ENCODE peak calls at places on chromosome 9, in eight cellular contexts. One of them, this sample, is unnamed.

GRCh38 chr9:81635526-81636279 is 53.6 kb downstream of the TLE1 start:
- DNase-seq in thoracic aorta: no peak
- DNase-seq in CD4-positive, alpha-beta T cell: no peak
- DNase-seq in fibroblast of lung: peak
- DNase-seq in A549: no peak
- DNase-seq in tibial artery: no peak
- DNase-seq in endodermal cell: no peak
- DNase-seq in psoas muscle: no peak
- DNase-seq in this sample: no peak

GRCh38 chr9:13816837-13817236 is 497.1 kb downstream of the NFIB start:
- DNase-seq in thoracic aorta: no peak
- DNase-seq in tibial artery: no peak
- DNase-seq in psoas muscle: peak
- DNase-seq in endodermal cell: no peak
- DNase-seq in fibroblast of lung: no peak
- DNase-seq in CD4-positive, alpha-beta T cell: no peak
- DNase-seq in A549: no peak
- DNase-seq in this sample: no peak

GRCh38 chr9:93231121-93231694 is 47.3 kb downstream of the WNK2 start:
- DNase-seq in thoracic aorta: no peak
- DNase-seq in fibroblast of lung: no peak
- DNase-seq in A549: no peak
- DNase-seq in endodermal cell: no peak
- DNase-seq in tibial artery: no peak
- DNase-seq in CD4-positive, alpha-beta T cell: no peak
- DNase-seq in psoas muscle: peak
- DNase-seq in this sample: peak

GRCh38 chr9:4796988-4797956 is 4.5 kb downstream of the RCL1 start:
- DNase-seq in A549: peak
- DNase-seq in endodermal cell: peak
- DNase-seq in CD4-positive, alpha-beta T cell: no peak
- DNase-seq in fibroblast of lung: peak
- DNase-seq in psoas muscle: no peak
- DNase-seq in tibial artery: no peak
- DNase-seq in thoracic aorta: no peak
- DNase-seq in this sample: no peak

GRCh38 chr9:115411516-115411915 is 293.6 kb upstream of the TNC start:
- DNase-seq in thoracic aorta: no peak
- DNase-seq in A549: no peak
- DNase-seq in endodermal cell: no peak
- DNase-seq in psoas muscle: no peak
- DNase-seq in CD4-positive, alpha-beta T cell: no peak
- DNase-seq in fibroblast of lung: peak
- DNase-seq in tibial artery: no peak
- DNase-seq in this sample: no peak

GRCh38 chr9:83920469-83920941 is 727 bp downstream of the KIF27 start:
- DNase-seq in A549: no peak
- DNase-seq in tibial artery: no peak
- DNase-seq in psoas muscle: no peak
- DNase-seq in thoracic aorta: no peak
- DNase-seq in endodermal cell: no peak
- DNase-seq in CD4-positive, alpha-beta T cell: no peak
- DNase-seq in fibroblast of lung: peak
- DNase-seq in this sample: no peak

GRCh38 chr9:126317513-126317912 is 9.1 kb upstream of the MVB12B start:
- DNase-seq in CD4-positive, alpha-beta T cell: peak
- DNase-seq in endodermal cell: no peak
- DNase-seq in psoas muscle: peak
- DNase-seq in tibial artery: no peak
- DNase-seq in A549: no peak
- DNase-seq in thoracic aorta: no peak
- DNase-seq in fibroblast of lung: no peak
- DNase-seq in this sample: no peak

GRCh38 chr9:115422932-115423440 is 305.0 kb upstream of the TNC start:
- DNase-seq in endodermal cell: no peak
- DNase-seq in A549: no peak
- DNase-seq in CD4-positive, alpha-beta T cell: no peak
- DNase-seq in fibroblast of lung: no peak
- DNase-seq in psoas muscle: no peak
- DNase-seq in thoracic aorta: peak
- DNase-seq in tibial artery: peak
- DNase-seq in this sample: no peak

GRCh38 chr9:37464426-37465248 is 613 bp downstream of the ZBTB5 start:
- DNase-seq in fibroblast of lung: peak
- DNase-seq in thoracic aorta: peak
- DNase-seq in endodermal cell: no peak
- DNase-seq in psoas muscle: peak
- DNase-seq in tibial artery: peak
- DNase-seq in CD4-positive, alpha-beta T cell: no peak
- DNase-seq in A549: no peak
- DNase-seq in this sample: peak

GRCh38 chr9:93117924-93118862 is 15.9 kb downstream of the NINJ1 start:
- DNase-seq in CD4-positive, alpha-beta T cell: no peak
- DNase-seq in thoracic aorta: no peak
- DNase-seq in psoas muscle: peak
- DNase-seq in endodermal cell: peak
- DNase-seq in fibroblast of lung: no peak
- DNase-seq in A549: no peak
- DNase-seq in tibial artery: peak
- DNase-seq in this sample: peak

GRCh38 chr9:90905079-90905478 is 103.5 kb downstream of the SYK start:
- DNase-seq in psoas muscle: no peak
- DNase-seq in tibial artery: no peak
- DNase-seq in A549: no peak
- DNase-seq in CD4-positive, alpha-beta T cell: no peak
- DNase-seq in thoracic aorta: no peak
- DNase-seq in fibroblast of lung: no peak
- DNase-seq in endodermal cell: peak
- DNase-seq in this sample: no peak

GRCh38 chr9:13586726-13587392 is 307.4 kb upstream of the MPDZ start:
- DNase-seq in fibroblast of lung: no peak
- DNase-seq in tibial artery: no peak
- DNase-seq in thoracic aorta: no peak
- DNase-seq in CD4-positive, alpha-beta T cell: no peak
- DNase-seq in endodermal cell: no peak
- DNase-seq in A549: no peak
- DNase-seq in psoas muscle: no peak
- DNase-seq in this sample: no peak

GRCh38 chr9:33297455-33297854 is 7.1 kb downstream of the NFX1 start:
- DNase-seq in endodermal cell: no peak
- DNase-seq in CD4-positive, alpha-beta T cell: no peak
- DNase-seq in fibroblast of lung: no peak
- DNase-seq in thoracic aorta: no peak
- DNase-seq in tibial artery: peak
- DNase-seq in psoas muscle: no peak
- DNase-seq in A549: no peak
- DNase-seq in this sample: peak

GRCh38 chr9:6805532-6805931 is 47.8 kb downstream of the KDM4C start:
- DNase-seq in tibial artery: no peak
- DNase-seq in CD4-positive, alpha-beta T cell: no peak
- DNase-seq in fibroblast of lung: peak
- DNase-seq in thoracic aorta: no peak
- DNase-seq in A549: peak
- DNase-seq in endodermal cell: no peak
- DNase-seq in psoas muscle: peak
- DNase-seq in this sample: no peak

GRCh38 chr9:114852050-114852594 is 46.3 kb upstream of the TNFSF15 start:
- DNase-seq in psoas muscle: no peak
- DNase-seq in endodermal cell: no peak
- DNase-seq in CD4-positive, alpha-beta T cell: no peak
- DNase-seq in thoracic aorta: no peak
- DNase-seq in fibroblast of lung: peak
- DNase-seq in A549: no peak
- DNase-seq in tibial artery: no peak
- DNase-seq in this sample: no peak

GRCh38 chr9:84141762-84142370 is 161.3 kb downstream of the RMI1 start:
- DNase-seq in A549: no peak
- DNase-seq in fibroblast of lung: no peak
- DNase-seq in psoas muscle: no peak
- DNase-seq in CD4-positive, alpha-beta T cell: no peak
- DNase-seq in tibial artery: no peak
- DNase-seq in endodermal cell: no peak
- DNase-seq in thoracic aorta: no peak
- DNase-seq in this sample: no peak

GRCh38 chr9:12958279-12958678 is 183.5 kb downstream of the LURAP1L start:
- DNase-seq in psoas muscle: no peak
- DNase-seq in fibroblast of lung: no peak
- DNase-seq in tibial artery: no peak
- DNase-seq in endodermal cell: no peak
- DNase-seq in A549: no peak
- DNase-seq in thoracic aorta: no peak
- DNase-seq in CD4-positive, alpha-beta T cell: no peak
- DNase-seq in this sample: no peak

DNA sequence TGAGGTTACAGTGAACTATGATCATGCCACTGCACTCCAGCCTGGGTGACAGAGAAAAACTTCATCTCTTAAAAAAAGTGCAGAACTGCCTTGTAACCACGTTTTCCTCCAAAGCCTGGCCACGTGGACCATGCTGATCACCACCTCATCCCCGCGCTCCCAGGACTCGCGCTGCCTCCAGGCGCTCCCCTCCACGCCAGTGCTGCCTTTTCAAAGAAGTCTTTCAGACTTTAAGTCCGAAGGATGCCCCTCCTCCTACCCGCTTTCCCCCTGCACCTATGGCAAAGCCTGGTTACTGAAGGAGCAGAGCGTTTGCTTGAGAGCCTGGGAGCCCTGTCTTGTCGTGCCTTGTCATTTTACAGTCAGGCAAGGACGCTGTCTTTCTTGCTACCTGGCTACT is 43.8 kb downstream of the HABP4 start:
- DNase-seq in CD4-positive, alpha-beta T cell: no peak
- DNase-seq in psoas muscle: no peak
- DNase-seq in thoracic aorta: no peak
- DNase-seq in fibroblast of lung: no peak
- DNase-seq in A549: no peak
- DNase-seq in endodermal cell: no peak
- DNase-seq in tibial artery: no peak
- DNase-seq in this sample: no peak
- TF ChIP-seq CTCF in CD4-positive, alpha-beta T cell: no peak
- TF ChIP-seq CTCF in psoas muscle: no peak
- TF ChIP-seq CTCF in thoracic aorta: no peak
- TF ChIP-seq CTCF in fibroblast of lung: no peak
- TF ChIP-seq CTCF in A549: no peak
- TF ChIP-seq CTCF in endodermal cell: no peak
- TF ChIP-seq CTCF in tibial artery: no peak
- TF ChIP-seq CTCF in this sample: no peak

DNA sequence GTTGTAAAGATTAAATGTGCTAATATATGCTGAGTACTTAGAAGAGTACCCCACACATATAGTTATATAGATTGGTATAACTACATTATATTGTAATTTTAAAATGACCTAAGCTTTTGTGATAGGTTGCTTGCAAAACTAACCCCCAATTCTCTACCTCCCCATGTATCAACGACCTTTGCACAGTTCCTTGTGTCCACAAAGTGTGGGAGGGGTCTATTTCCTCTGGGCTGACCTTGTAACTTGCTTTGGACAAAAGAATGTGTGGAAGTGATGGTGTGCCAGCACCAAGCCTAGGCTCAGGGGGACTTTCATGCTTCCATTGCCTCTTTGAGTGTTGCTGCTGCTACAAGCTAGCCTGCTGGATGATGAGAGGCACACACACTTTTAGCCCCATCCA is 20.6 kb downstream of the C5 start:
- DNase-seq in A549: no peak
- DNase-seq in thoracic aorta: no peak
- DNase-seq in fibroblast of lung: no peak
- DNase-seq in psoas muscle: no peak
- DNase-seq in CD4-positive, alpha-beta T cell: no peak
- DNase-seq in tibial artery: no peak
- DNase-seq in endodermal cell: no peak
- DNase-seq in this sample: no peak
- H3K27ac ChIP-seq in A549: peak
- H3K27ac ChIP-seq in thoracic aorta: no peak
- H3K27ac ChIP-seq in fibroblast of lung: no peak
- H3K27ac ChIP-seq in psoas muscle: no peak
- H3K27ac ChIP-seq in CD4-positive, alpha-beta T cell: no peak
- H3K27ac ChIP-seq in tibial artery: no peak
- H3K27ac ChIP-seq in endodermal cell: no peak
- H3K27ac ChIP-seq in this sample: no peak

GRCh38 chr9:21968331-21969010 is 25.7 kb downstream of the CDKN2A start:
- DNase-seq in CD4-positive, alpha-beta T cell: no peak
- DNase-seq in thoracic aorta: no peak
- DNase-seq in tibial artery: no peak
- DNase-seq in endodermal cell: peak
- DNase-seq in A549: no peak
- DNase-seq in fibroblast of lung: no peak
- DNase-seq in psoas muscle: peak
- DNase-seq in this sample: no peak
- TF ChIP-seq CTCF in CD4-positive, alpha-beta T cell: no peak
- TF ChIP-seq CTCF in thoracic aorta: no peak
- TF ChIP-seq CTCF in tibial artery: no peak
- TF ChIP-seq CTCF in endodermal cell: no peak
- TF ChIP-seq CTCF in A549: no peak
- TF ChIP-seq CTCF in fibroblast of lung: no peak
- TF ChIP-seq CTCF in psoas muscle: no peak
- TF ChIP-seq CTCF in this sample: no peak

DNA sequence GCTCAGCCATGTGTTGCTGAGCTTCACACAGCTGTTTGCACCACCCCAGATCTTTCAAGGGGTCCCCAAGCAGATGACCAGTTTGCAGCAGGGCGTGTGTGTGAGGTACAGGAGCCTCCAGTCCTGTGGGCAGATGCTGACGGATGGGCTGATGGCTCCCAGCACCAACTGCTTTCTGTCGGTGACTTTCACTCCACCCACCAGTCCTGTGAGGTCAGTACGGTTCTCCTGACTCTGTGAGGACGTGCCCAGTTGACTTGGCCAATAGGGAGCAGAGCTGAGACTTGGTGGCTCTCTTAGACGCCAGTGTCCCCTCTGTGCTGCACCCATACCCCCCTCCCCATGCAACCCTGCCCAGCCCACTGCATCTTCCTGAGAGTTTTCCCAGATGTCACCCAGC is 19.7 kb downstream of the COL5A1 start:
- DNase-seq in endodermal cell: no peak
- DNase-seq in psoas muscle: no peak
- DNase-seq in tibial artery: no peak
- DNase-seq in A549: no peak
- DNase-seq in thoracic aorta: no peak
- DNase-seq in fibroblast of lung: no peak
- DNase-seq in CD4-positive, alpha-beta T cell: no peak
- DNase-seq in this sample: no peak
- H3K27ac ChIP-seq in endodermal cell: no peak
- H3K27ac ChIP-seq in psoas muscle: no peak
- H3K27ac ChIP-seq in tibial artery: peak
- H3K27ac ChIP-seq in A549: no peak
- H3K27ac ChIP-seq in thoracic aorta: peak
- H3K27ac ChIP-seq in fibroblast of lung: peak
- H3K27ac ChIP-seq in CD4-positive, alpha-beta T cell: no peak
- H3K27ac ChIP-seq in this sample: peak